ENCODE peak calls at places on chromosomes 3 and 15, in ten cellular contexts. I is A549, M is IMR-90, L is sigmoid colon, H is breast epithelium, U is ovary, J is H1, O is GM12891, Z is body of pancreas, Y is tibial nerve. S is an unnamed sample.

GRCh38 chr3:56784452-56785001 is 17.2 kb downstream of the ARHGEF3 start:
- DNase-seq in I (no peak), M (no peak), L (no peak), H (no peak), U (no peak), J (no peak), O (no peak), Z (no peak), Y (no peak), S (no peak)

GRCh38 chr15:97566957-97567356 is 393.5 kb upstream of the ARRDC4 start:
- DNase-seq in I (no peak), M (no peak), L (no peak), H (no peak), U (no peak), J (no peak), O (no peak), Z (peak; percentile 4), Y (no peak), S (no peak)

GRCh38 chr3:54120657-54121403 is 1.5 kb upstream of the CACNA2D3 start:
- DNase-seq in I (no peak), M (no peak), L (peak; percentile 70), H (no peak), U (peak; percentile 46), J (peak; percentile 73), O (peak; percentile 52), Z (no peak), Y (no peak), S (no peak)

GRCh38 chr15:44296625-44297524 is 8.4 kb downstream of the GOLM2 start:
- DNase-seq in I (peak; percentile 35), M (peak; percentile 78), L (no peak), H (no peak), U (no peak), J (no peak), O (no peak), Z (peak; percentile 55), Y (no peak), S (no peak)

GRCh38 chr3:188341501-188341900 is 187.5 kb downstream of the LPP start:
- DNase-seq in I (no peak), M (no peak), L (no peak), H (no peak), U (no peak), J (no peak), O (no peak), Z (no peak), Y (no peak), S (no peak)

GRCh38 chr15:40054746-40055575 is 16.0 kb upstream of the SRP14 start:
- DNase-seq in I (no peak), M (peak; percentile 82), L (peak; percentile 61), H (no peak), U (no peak), J (no peak), O (no peak), Z (peak; percentile 86), Y (no peak), S (no peak)

GRCh38 chr15:76391847-76392246 is 55.3 kb downstream of the ISL2 start:
- DNase-seq in I (no peak), M (peak; percentile 32), L (no peak), H (no peak), U (no peak), J (no peak), O (no peak), Z (peak; percentile 25), Y (no peak), S (no peak)

GRCh38 chr3:10352146-10352911 is 31.4 kb upstream of the SEC13 start:
- DNase-seq in I (no peak), M (peak; percentile 98), L (no peak), H (no peak), U (no peak), J (no peak), O (no peak), Z (no peak), Y (no peak), S (peak; percentile 81)

GRCh38 chr3:27789420-27789819 is 67.3 kb upstream of the EOMES start:
- DNase-seq in I (no peak), M (no peak), L (no peak), H (no peak), U (no peak), J (no peak), O (no peak), Z (no peak), Y (no peak), S (no peak)

GRCh38 chr15:39788108-39788507 is 5.5 kb upstream of the FSIP1 start:
- DNase-seq in I (no peak), M (peak; percentile 52), L (no peak), H (no peak), U (no peak), J (no peak), O (no peak), Z (no peak), Y (no peak), S (no peak)

GRCh38 chr3:23738946-23739345 is 66.8 kb upstream of the UBE2E1 start:
- DNase-seq in I (no peak), M (peak; percentile 17), L (no peak), H (no peak), U (no peak), J (no peak), O (no peak), Z (no peak), Y (no peak), S (no peak)

DNA sequence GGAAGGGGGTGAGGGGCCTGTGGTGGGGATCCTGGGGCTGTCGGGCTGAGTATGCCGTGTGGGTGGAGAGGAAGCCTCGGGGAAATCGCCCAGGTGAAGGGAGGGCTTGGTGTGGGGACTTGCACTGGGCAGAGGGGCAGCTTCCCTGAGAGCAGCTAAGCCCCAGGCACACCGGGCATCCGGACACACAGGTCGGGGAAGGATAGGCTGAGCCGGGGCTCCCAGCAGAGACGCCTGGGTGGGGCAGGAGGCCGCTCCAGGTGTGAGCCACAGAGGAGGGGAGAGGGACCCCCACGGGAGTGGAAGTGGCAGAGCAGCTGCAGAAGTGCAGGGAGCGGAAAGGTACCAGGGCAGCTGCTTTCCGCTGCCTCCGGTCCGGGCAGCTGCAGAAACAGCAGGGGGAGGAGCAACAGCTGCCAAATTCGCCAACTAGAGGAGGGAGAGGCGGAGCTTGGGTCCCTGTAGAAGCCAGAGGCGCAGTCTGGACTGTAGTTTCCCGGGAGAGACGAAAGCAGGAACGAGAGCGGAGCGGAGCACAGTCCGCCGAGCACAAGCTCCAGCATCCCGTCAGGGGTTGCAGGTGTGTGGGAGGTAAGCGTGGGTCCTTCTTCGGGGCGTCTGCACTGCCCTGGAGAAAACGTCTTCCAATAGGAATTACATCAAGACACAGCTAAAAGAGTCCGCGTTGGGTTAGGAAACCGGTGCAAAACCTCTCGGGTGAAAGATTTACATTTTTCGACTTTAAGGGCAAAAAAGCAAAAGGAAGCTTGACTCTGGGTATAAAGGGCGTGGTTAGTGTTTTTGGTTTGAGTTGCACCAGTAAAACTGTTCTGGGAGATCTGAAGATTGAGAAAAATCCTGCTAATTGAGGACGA is at the start of gene SERPINI1:
- DNase-seq in I (peak; percentile 31), M (peak; percentile 89), L (peak; percentile 94), H (peak; percentile 87), U (peak; percentile 83), J (peak; percentile 89), O (peak; percentile 28), Z (peak; percentile 97), Y (peak; percentile 68), S (peak; percentile 43)
- TF ChIP-seq POLR2A in I (peak; percentile 68), M (no peak), L (no peak), H (no peak), U (peak; percentile 28), J (peak; percentile 79), O (no peak), Z (peak; percentile 97), Y (peak; percentile 40), S (peak; percentile 53)

GRCh38 chr15:90059208-90059985 is 42.9 kb downstream of the IDH2 start:
- DNase-seq in I (no peak), M (no peak), L (peak; percentile 82), H (no peak), U (no peak), J (peak; percentile 64), O (peak; percentile 79), Z (peak; percentile 80), Y (peak; percentile 40), S (no peak)
- TF ChIP-seq POLR2A in I (no peak), M (no peak), L (no peak), H (no peak), U (no peak), J (no peak), O (peak; percentile 72), Z (peak; percentile 28), Y (no peak), S (no peak)

DNA sequence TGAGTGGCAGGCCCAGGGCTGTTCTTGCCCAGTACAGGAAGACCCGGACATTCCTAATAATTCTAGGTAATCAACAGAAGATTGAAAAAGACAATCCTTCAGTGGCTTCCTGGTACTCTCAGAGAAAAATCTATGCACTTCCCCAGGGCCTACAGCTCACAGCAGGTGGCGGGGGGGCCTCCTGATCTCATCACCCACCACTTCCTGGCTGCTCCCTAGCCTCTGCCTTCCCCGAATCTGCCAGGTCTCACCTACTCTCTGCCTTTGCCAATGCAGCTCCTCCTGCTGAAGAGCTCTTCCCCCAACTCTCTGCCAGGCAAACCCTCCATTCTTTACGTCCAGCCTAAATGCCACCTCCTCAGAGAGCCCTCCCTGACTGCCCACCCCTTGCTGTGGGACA is 37.5 kb downstream of the EHD4 start:
- DNase-seq in I (no peak), M (no peak), L (peak; percentile 27), H (peak; percentile 69), U (no peak), J (peak; percentile 63), O (no peak), Z (no peak), Y (no peak), S (peak; percentile 62)
- TF ChIP-seq POLR2A in I (no peak), M (no peak), L (no peak), H (no peak), U (no peak), J (no peak), O (peak; percentile 57), Z (no peak), Y (no peak), S (no peak)

GRCh38 chr15:100919481-100920405 is 586 bp downstream of the LRRK1 start:
- DNase-seq in I (peak; percentile 61), M (peak; percentile 19), L (no peak), H (no peak), U (peak; percentile 54), J (peak; percentile 75), O (no peak), Z (peak; percentile 28), Y (no peak), S (peak; percentile 44)

GRCh38 chr15:100918690-100919480 is at the start of gene LRRK1:
- DNase-seq in I (peak; percentile 52), M (peak; percentile 40), L (no peak), H (no peak), U (peak; percentile 62), J (peak; percentile 66), O (no peak), Z (peak; percentile 46), Y (no peak), S (peak; percentile 27)

GRCh38 chr15:100922192-100923040 is 3.3 kb downstream of the LRRK1 start:
- DNase-seq in I (no peak), M (no peak), L (no peak), H (no peak), U (no peak), J (no peak), O (no peak), Z (no peak), Y (no peak), S (no peak)

GRCh38 chr15:100923076-100923475 is 3.9 kb downstream of the LRRK1 start:
- DNase-seq in I (no peak), M (no peak), L (no peak), H (no peak), U (no peak), J (no peak), O (no peak), Z (no peak), Y (no peak), S (no peak)

GRCh38 chr15:100920516-100921135 is 1.5 kb downstream of the LRRK1 start:
- DNase-seq in I (no peak), M (no peak), L (no peak), H (no peak), U (no peak), J (no peak), O (no peak), Z (no peak), Y (no peak), S (no peak)
- TF ChIP-seq POLR2A in I (no peak), M (no peak), L (no peak), H (no peak), U (no peak), J (no peak), O (peak; percentile 33), Z (no peak), Y (no peak), S (no peak)

S was measured in H54.